ENCODE peak calls at places on chromosomes 11 and 22, in eight cellular contexts. A, R, L, V, J, O, G and Q are unnamed samples.

GRCh38 chr22:25143161-25144076 is 56.2 kb upstream of the CRYBB3 start:
- DNase-seq in G (no peak), O (no peak), L (no peak), A (no peak), J (no peak), R (no peak), V (no peak), Q (no peak)

GRCh38 chr11:74442601-74443000 is 24.7 kb downstream of the KCNE3 start:
- DNase-seq in O (no peak), A (no peak), L (peak; percentile 42), R (no peak), G (no peak), J (no peak), V (no peak), Q (no peak)

GRCh38 chr11:10725907-10726253 is 25.2 kb upstream of the CTR9 start:
- DNase-seq in O (no peak), V (no peak), L (no peak), G (no peak), J (no peak), R (no peak), A (no peak), Q (no peak)

GRCh38 chr11:96827164-96827563 is 437.4 kb downstream of the JRKL start:
- DNase-seq in L (peak; percentile 3), R (no peak), J (peak; percentile 26), A (no peak), V (no peak), G (no peak), O (no peak), Q (no peak)

GRCh38 chr22:37503850-37504249 is 15.4 kb downstream of the CARD10 start:
- DNase-seq in J (no peak), V (no peak), O (peak; percentile 60), R (no peak), A (no peak), G (no peak), L (peak; percentile 53), Q (no peak)

GRCh38 chr11:63829823-63830489 is 9.0 kb upstream of the MARK2 start:
- DNase-seq in L (peak; percentile 59), O (no peak), J (peak; percentile 72), V (peak; percentile 44), A (no peak), G (no peak), R (no peak), Q (no peak)

GRCh38 chr11:85923455-85923854 is 68.3 kb downstream of the CCDC83 start:
- DNase-seq in G (no peak), V (no peak), R (no peak), J (no peak), L (no peak), A (no peak), O (no peak), Q (no peak)

GRCh38 chr22:39362932-39363331 is 13.1 kb downstream of the SYNGR1 start:
- DNase-seq in R (no peak), G (no peak), O (no peak), A (no peak), J (no peak), V (no peak), L (no peak), Q (no peak)

GRCh38 chr11:39220069-39220468 is 2239.4 kb downstream of the LRRC4C start:
- DNase-seq in L (no peak), J (peak; percentile 87), A (no peak), O (no peak), R (no peak), V (no peak), G (no peak), Q (no peak)

GRCh38 chr11:118370774-118371173 is 11.4 kb downstream of the UBE4A start:
- DNase-seq in G (no peak), A (no peak), L (no peak), J (peak; percentile 28), V (no peak), R (no peak), O (no peak), Q (no peak)

GRCh38 chr11:32472226-32472625 is 36.9 kb upstream of the WT1 start:
- DNase-seq in R (no peak), V (no peak), G (no peak), J (peak; percentile 99), A (no peak), O (no peak), L (no peak), Q (no peak)

GRCh38 chr22:49367016-49367697 is 460.5 kb downstream of the BRD1 start:
- DNase-seq in O (peak; percentile 35), J (no peak), G (no peak), L (no peak), R (no peak), V (peak; percentile 35), A (no peak), Q (no peak)

GRCh38 chr11:17641792-17642350 is 77.5 kb upstream of the MYOD1 start:
- DNase-seq in O (peak; percentile 35), A (no peak), L (no peak), V (no peak), G (no peak), R (no peak), J (no peak), Q (no peak)

GRCh38 chr11:57426439-57426753 is 525 bp downstream of the SLC43A3 start:
- DNase-seq in L (no peak), R (peak; percentile 7), G (no peak), V (no peak), O (no peak), A (no peak), J (no peak), Q (no peak)

GRCh38 chr11:86524603-86525352 is 147.6 kb downstream of the ME3 start:
- DNase-seq in V (no peak), O (no peak), L (peak; percentile 79), R (no peak), J (peak; percentile 85), A (no peak), G (peak; percentile 26), Q (no peak)

GRCh38 chr22:29383740-29384139 is 4.6 kb downstream of the AP1B1 start:
- DNase-seq in V (no peak), A (no peak), R (no peak), L (no peak), J (no peak), G (no peak), O (no peak), Q (no peak)

GRCh38 chr22:29388759-29389090 is 355 bp upstream of the AP1B1 start:
- DNase-seq in O (no peak), R (no peak), J (no peak), V (no peak), L (no peak), G (no peak), A (no peak), Q (no peak)

GRCh38 chr22:29387921-29388758 is at the start of gene AP1B1:
- DNase-seq in R (peak; percentile 87), A (peak; percentile 92), O (peak; percentile 99), G (peak; percentile 87), J (peak; percentile 92), V (peak; percentile 98), L (peak; percentile 89), Q (peak; percentile 79)

GRCh38 chr22:29385305-29385704 is 3.1 kb downstream of the AP1B1 start:
- DNase-seq in O (no peak), L (no peak), G (no peak), V (no peak), A (no peak), J (no peak), R (no peak), Q (no peak)

GRCh38 chr22:29385748-29386147 is 2.6 kb downstream of the AP1B1 start:
- DNase-seq in J (no peak), O (no peak), R (no peak), A (no peak), L (no peak), G (no peak), V (no peak), Q (no peak)
- H3K27ac ChIP-seq in J (no peak overlapping the region), O (peak overlapping the region; percentile 2), R (no peak overlapping the region), A (no peak overlapping the region), L (no peak overlapping the region), G (no peak overlapping the region), V (no peak overlapping the region), Q (peak overlapping the region; percentile 93)

DNA sequence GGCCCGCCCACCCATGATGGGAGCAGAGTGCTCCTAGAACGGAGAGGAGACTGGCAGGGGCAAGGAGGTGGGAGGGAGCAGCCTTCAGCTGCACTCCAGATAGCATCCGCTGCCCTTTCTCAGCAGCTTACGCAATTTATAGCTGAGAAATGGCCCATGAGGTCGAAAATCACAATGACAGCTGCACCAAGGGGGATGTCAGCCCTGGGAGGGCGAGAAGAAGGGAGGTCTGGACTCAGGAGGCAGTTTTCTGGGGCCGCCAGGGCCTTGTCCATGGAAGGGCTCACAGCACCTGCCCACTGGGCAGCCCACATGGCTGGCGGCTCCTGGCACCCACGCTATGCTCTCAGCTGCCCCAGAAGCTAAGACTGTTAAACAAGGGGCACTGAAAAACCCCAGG is 17.6 kb upstream of the MOB2 start:
- DNase-seq in V (peak; percentile 53), O (no peak), A (no peak), J (no peak), L (no peak), R (no peak), G (no peak), Q (no peak)
- H3K27ac ChIP-seq in V (no peak overlapping the region), O (no peak overlapping the region), A (no peak overlapping the region), J (no peak overlapping the region), L (no peak overlapping the region), R (no peak overlapping the region), G (no peak overlapping the region), Q (no peak overlapping the region)

GRCh38 chr11:78425436-78425835 is 7.8 kb upstream of the GAB2 start:
- DNase-seq in O (no peak), G (no peak), J (no peak), A (no peak), V (no peak), R (no peak), L (no peak), Q (no peak)
- H3K27ac ChIP-seq in O (peak overlapping the region; percentile 28), G (no peak overlapping the region), J (peak overlapping the region; percentile 72), A (no peak overlapping the region), V (no peak overlapping the region), R (no peak overlapping the region), L (no peak overlapping the region), Q (no peak overlapping the region)

DNA sequence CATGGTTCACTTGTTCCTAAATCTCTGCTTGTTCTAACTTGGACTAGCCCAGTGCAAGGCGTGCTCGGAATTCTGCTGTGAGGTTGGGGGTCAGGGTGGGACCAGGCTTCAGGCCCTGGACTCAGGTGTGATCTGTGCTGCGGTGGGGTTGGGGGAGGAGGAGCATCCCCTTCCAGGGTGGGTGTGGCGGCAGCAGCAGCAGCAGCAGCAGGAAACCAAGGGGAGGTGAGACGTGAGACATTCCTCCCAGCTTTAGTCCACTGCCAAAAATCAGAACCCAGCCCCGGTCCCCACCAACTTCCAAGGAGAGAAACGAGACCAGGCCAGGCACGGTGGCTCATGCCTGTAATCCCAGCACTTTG is 31.8 kb downstream of the A4GALT start:
- DNase-seq in O (no peak), V (peak; percentile 96), G (no peak), A (no peak), L (no peak), J (no peak), R (no peak), Q (no peak)
- H3K27ac ChIP-seq in O (peak overlapping the region; percentile 85), V (peak overlapping the region; percentile 89), G (peak overlapping the region; percentile 40), A (no peak overlapping the region), L (peak overlapping the region; percentile 90), J (peak overlapping the region; percentile 79), R (peak overlapping the region; percentile 16), Q (peak overlapping the region; percentile 62)